ENCODE peak calls at places on chromosomes 5 and 9, in eight cellular contexts. W, M, H, E, N, V, L and B are unnamed samples.

GRCh38 chr5:120093178-120093577 is 370.9 kb upstream of the PRR16 start:
- DNase-seq in W (no peak), M (no peak), H (no peak), E (no peak), N (no peak), V (no peak), L (no peak), B (no peak)

GRCh38 chr5:139394123-139394653 is 716 bp downstream of the PROB1 start:
- DNase-seq in W (no peak), M (peak; percentile 76), H (peak; percentile 69), E (no peak), N (no peak), V (no peak), L (peak; percentile 79), B (no peak)

GRCh38 chr9:89705651-89706050 is 100.8 kb downstream of the GADD45G start:
- DNase-seq in W (no peak), M (no peak), H (no peak), E (no peak), N (no peak), V (no peak), L (no peak), B (no peak)

GRCh38 chr9:38074441-38074943 is 5.5 kb upstream of the SHB start:
- DNase-seq in W (peak; percentile 25), M (peak; percentile 47), H (no peak), E (no peak), N (no peak), V (no peak), L (no peak), B (no peak)

GRCh38 chr5:142934335-142934734 is 164.2 kb downstream of the ARHGAP26 start:
- DNase-seq in W (no peak), M (no peak), H (no peak), E (no peak), N (no peak), V (no peak), L (no peak), B (no peak)

GRCh38 chr5:11941566-11941965 is 37.3 kb upstream of the CTNND2 start:
- DNase-seq in W (no peak), M (no peak), H (no peak), E (no peak), N (no peak), V (no peak), L (no peak), B (no peak)

GRCh38 chr5:33524476-33524875 is 83.7 kb downstream of the TARS1 start:
- DNase-seq in W (no peak), M (no peak), H (no peak), E (no peak), N (no peak), V (no peak), L (no peak), B (no peak)

GRCh38 chr5:68446487-68446894 is 230.9 kb downstream of the PIK3R1 start:
- DNase-seq in W (no peak), M (no peak), H (no peak), E (no peak), N (no peak), V (no peak), L (no peak), B (no peak)

GRCh38 chr5:135964670-135965320 is 10.0 kb upstream of the LECT2 start:
- DNase-seq in W (no peak), M (no peak), H (no peak), E (no peak), N (no peak), V (no peak), L (no peak), B (no peak)

GRCh38 chr5:168766038-168766700 is 187.0 kb upstream of the PANK3 start:
- DNase-seq in W (no peak), M (no peak), H (no peak), E (no peak), N (no peak), V (no peak), L (no peak), B (no peak)

GRCh38 chr9:87233916-87234455 is 263.7 kb upstream of the DAPK1 start:
- DNase-seq in W (no peak), M (no peak), H (no peak), E (no peak), N (no peak), V (no peak), L (no peak), B (no peak)

GRCh38 chr5:80881726-80882125 is 78.4 kb upstream of the RASGRF2 start:
- DNase-seq in W (no peak), M (no peak), H (no peak), E (no peak), N (no peak), V (no peak), L (no peak), B (no peak)

GRCh38 chr5:176436641-176437040 is 11.5 kb upstream of the FAF2 start:
- DNase-seq in W (no peak), M (no peak), H (no peak), E (no peak), N (no peak), V (no peak), L (no peak), B (no peak)

GRCh38 chr9:96152550-96152949 is 149.4 kb downstream of the HSD17B3 start:
- DNase-seq in W (no peak), M (no peak), H (no peak), E (no peak), N (no peak), V (no peak), L (no peak), B (no peak)